ENCODE peak calls at places on chromosomes 2 and 18, in six cellular contexts. Z, S, L, Q, C and X are unnamed samples.

GRCh38 chr2:151551556-151551955 is 141.9 kb downstream of the RIF1 start:
- DNase-seq in C (no peak), L (no peak), Z (no peak), S (no peak), Q (no peak), X (no peak)

GRCh38 chr2:68809324-68810240 is 61.6 kb downstream of the BMP10 start:
- DNase-seq in Z (no peak), C (no peak), S (no peak), Q (no peak), L (no peak), X (no peak)

GRCh38 chr2:218954541-218955300 is 4.7 kb upstream of the CDK5R2 start:
- DNase-seq in S (no peak), Q (no peak), L (no peak), C (no peak), Z (no peak), X (no peak)

GRCh38 chr18:6785001-6785400 is 55.5 kb downstream of the ARHGAP28 start:
- DNase-seq in Q (no peak), L (no peak), S (no peak), C (no peak), Z (no peak), X (no peak)

GRCh38 chr2:73174941-73175662 is 27.3 kb upstream of the NOTO start:
- DNase-seq in L (no peak), C (peak), S (no peak), Z (no peak), Q (no peak), X (no peak)

GRCh38 chr2:23776021-23776420 is 150.9 kb downstream of the ATAD2B start:
- DNase-seq in S (no peak), Z (no peak), C (no peak), Q (no peak), L (no peak), X (no peak)

GRCh38 chr2:20635698-20636584 is 15.0 kb downstream of the HS1BP3 start:
- DNase-seq in S (no peak), Q (peak), Z (peak), L (peak), C (peak), X (no peak)

GRCh38 chr2:219027511-219028055 is 13.7 kb downstream of the CFAP65 start:
- DNase-seq in Z (no peak), L (no peak), C (no peak), S (no peak), Q (no peak), X (no peak)

GRCh38 chr2:143955416-143956075 is 564.4 kb downstream of the ZEB2 start:
- DNase-seq in Z (no peak), C (no peak), L (no peak), S (no peak), Q (no peak), X (no peak)

GRCh38 chr18:48607049-48607984 is 68.5 kb downstream of the CTIF start:
- DNase-seq in S (no peak), L (no peak), Q (no peak), C (no peak), Z (no peak), X (no peak)

GRCh38 chr2:101704046-101704466 is 6.5 kb downstream of the MAP4K4 start:
- DNase-seq in S (no peak), Q (peak), L (no peak), C (no peak), Z (no peak), X (no peak)

GRCh38 chr2:24708537-24709152 is 84.5 kb downstream of the PTRHD1 start:
- DNase-seq in Z (no peak), S (no peak), Q (no peak), C (no peak), L (no peak), X (no peak)

GRCh38 chr2:70247364-70248144 is 874 bp downstream of the TIA1 start:
- DNase-seq in S (no peak), L (no peak), Q (no peak), C (no peak), Z (no peak), X (no peak)

GRCh38 chr18:67731853-67732252 is 215.3 kb upstream of the DSEL start:
- DNase-seq in Z (no peak), S (no peak), Q (no peak), L (no peak), C (no peak), X (no peak)

GRCh38 chr2:215355801-215356200 is 43.9 kb downstream of the ATIC start:
- DNase-seq in Q (no peak), C (no peak), Z (no peak), L (no peak), S (no peak), X (no peak)

GRCh38 chr2:234558642-234559041 is 61.8 kb upstream of the ARL4C start:
- DNase-seq in C (no peak), Z (no peak), L (no peak), S (no peak), Q (no peak), X (no peak)

GRCh38 chr2:197461073-197461472 is 7.7 kb downstream of the COQ10B start:
- DNase-seq in Q (no peak), S (no peak), Z (no peak), C (no peak), L (no peak), X (no peak)

GRCh38 chr2:241901500-241902351 is 32.2 kb downstream of the RTP5 start:
- DNase-seq in Z (no peak), Q (no peak), L (peak), C (no peak), S (no peak), X (no peak)

GRCh38 chr18:80095414-80095813 is 13.6 kb upstream of the ADNP2 start:
- DNase-seq in S (no peak), C (no peak), L (no peak), Q (no peak), Z (no peak), X (no peak)

GRCh38 chr2:32627441-32627900 is 379 bp upstream of the TTC27 start:
- DNase-seq in Q (peak), C (no peak), L (peak), S (no peak), Z (no peak), X (no peak)

DNA sequence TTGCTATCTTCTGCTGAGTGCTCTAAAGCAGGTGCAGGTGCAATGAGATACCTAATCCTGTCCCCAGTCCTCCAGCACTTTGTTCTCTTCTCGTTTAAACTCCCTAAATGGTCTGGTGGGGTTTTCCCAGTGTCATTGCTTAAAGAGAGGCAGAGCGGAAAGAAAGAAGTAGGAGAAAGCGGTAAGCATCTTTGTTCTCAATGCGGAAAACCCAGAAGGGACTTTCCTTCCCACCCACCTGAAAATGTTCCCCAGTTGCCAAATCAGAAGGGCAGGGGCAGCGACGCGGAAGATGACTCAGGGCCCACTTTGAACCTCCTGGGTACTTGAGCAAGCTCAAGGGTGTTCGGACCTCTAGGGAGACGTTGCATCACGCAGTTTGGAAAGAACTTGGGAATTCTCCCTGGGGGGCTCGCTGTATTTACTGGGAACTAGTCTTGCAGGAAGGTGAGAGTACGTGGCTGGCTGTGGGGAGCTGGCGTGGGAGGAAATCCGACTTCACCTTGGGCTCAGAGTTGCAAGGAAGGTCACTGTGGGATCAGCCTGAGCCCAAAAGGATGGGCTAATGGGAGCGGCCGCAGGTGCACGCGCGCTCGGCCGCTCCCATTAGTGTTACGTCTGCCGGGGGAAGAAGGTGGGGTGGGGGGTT is 587 bp upstream of the SGPP2 start:
- DNase-seq in Z (no peak), C (no peak), S (no peak), L (peak), Q (no peak), X (peak)
- H3K4me3 ChIP-seq in Z (peak), C (no peak), S (no peak), L (peak), Q (peak), X (peak)

DNA sequence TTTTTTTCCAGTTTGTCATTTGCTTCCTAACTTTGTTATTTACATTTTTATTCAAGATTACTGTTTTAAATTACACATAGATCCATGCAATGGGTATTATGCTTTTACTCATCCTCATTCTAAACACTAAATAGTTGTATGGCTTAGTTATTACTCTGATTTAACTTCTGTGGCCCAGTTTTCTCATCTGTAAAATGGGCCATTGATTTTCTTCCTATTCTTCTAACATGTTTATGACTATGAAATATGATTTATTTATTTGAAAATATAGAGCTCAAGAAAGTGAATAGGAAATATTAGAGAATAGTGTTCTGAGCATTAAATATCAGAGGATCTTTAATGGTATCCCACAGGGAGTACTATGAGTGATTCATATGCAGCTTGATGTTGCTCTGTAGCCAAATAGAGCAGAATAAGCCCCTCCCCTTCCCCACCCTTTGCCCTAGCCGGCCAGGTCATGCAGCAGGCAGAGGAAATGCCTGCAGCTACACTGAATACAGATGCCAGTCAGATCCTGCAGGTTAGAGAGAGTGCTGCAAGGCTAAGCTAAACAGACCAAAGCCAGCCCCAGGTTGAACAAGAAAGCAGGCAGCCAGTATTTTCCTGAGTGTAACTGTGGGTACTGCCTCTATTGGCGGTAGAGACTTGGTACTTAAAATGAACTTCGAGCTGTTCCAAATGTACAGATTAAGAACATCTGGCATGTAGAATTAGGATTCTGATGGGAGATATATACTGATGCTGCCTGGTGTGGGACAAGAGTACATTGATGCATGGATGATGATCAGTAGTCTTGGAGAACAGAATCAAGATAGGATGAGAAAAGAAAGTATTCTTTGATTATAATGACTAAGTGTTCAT is 11.7 kb upstream of the ACYP2 start:
- DNase-seq in Z (peak), L (peak), Q (no peak), C (no peak), S (no peak), X (no peak)
- TF ChIP-seq POLR2AphosphoS5 in Z (no peak), L (no peak), Q (no peak), C (no peak), S (no peak), X (no peak)

GRCh38 chr2:86219896-86220295 is 20.6 kb downstream of the MRPL35 start:
- DNase-seq in Z (no peak), L (no peak), C (no peak), S (no peak), Q (no peak), X (no peak)
- H3K4me3 ChIP-seq in Z (no peak), L (no peak), C (no peak), S (no peak), Q (no peak), X (no peak)

DNA sequence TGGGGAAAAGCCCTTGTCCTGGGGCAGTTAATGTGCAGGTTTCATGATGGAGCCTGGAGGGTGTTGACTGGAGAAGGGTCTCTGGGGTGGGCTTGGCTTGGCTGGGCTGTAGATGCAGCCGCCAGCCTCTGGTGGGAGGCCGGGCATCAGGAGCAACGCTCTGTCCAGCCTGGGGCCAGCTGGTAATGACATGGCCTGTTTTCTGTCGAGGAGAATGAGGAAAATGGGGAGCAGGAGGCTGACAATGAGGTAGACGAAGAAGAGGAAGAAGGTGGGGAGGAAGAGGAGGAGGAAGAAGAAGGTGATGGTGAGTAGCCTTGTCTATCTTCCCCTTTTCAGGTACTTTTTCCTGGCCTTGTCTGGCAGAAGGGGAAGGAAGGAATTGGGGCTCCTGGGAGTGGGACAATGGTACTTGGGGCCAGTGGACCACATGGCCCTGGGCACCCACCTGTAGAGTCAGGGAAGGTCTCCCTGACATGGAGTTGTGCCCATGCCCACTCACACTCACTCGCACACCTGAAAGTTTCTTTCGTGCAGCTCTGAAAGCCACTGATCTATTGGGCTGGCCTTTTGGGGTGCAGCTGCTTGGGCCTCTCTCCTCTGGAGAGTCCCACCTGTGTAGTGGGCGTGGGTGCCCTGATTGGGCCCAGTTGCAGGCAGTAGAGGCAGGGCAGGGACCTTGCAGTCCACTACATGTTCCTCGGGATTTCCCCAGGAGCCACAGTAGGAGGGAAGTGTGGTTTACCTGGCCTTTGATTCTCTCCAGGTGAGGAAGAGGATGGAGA is 3.5 kb downstream of the PTMA start:
- DNase-seq in C (no peak), Q (no peak), S (no peak), Z (no peak), L (no peak), X (no peak)
- TF ChIP-seq POLR2AphosphoS5 in C (no peak), Q (no peak), S (no peak), Z (peak), L (peak), X (peak)

DNA sequence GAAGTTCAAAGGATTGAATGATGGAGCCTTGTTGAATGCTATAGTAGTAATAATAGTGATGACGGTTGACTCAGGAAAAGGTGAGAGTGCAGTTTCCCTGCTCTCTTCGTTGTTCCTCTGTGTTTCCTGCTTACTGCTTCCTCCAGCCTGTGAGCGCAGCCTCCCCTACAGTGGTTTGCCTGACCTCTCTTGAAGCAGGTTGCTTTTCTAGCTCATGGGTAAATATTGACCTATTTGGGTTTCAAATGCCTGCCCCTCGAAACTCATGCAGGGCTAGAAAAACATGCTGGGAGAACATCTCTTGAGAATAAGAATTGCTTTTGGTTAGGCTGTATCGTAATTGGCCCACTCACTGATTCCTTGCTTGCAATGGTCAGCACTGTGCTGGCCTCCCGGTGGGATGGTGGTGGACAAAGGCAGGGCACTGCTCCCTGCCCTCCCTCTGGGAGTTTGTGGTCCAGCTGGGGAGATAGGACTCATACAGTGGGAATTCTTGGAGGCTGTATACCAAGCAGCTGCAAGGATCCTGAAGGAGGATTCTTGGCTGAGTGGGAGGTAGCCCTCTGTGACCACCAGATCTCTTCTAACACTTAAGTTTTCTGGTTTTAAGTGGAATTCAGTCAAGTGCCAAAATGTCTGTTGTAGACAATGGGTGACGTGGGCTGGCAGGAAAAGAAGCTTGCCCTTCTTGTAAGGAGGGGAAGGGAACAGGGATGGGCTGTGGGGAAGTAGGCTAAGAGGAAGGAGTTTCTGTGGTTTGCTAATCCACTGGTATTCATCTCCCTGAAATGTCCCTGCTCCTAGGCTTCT is 5.4 kb upstream of the RNF181 start:
- DNase-seq in C (no peak), S (no peak), L (no peak), Q (no peak), Z (no peak), X (no peak)
- H3K4me3 ChIP-seq in C (no peak), S (no peak), L (no peak), Q (no peak), Z (no peak), X (no peak)

GRCh38 chr2:108923736-108924443 is 65.1 kb downstream of the EDAR start:
- DNase-seq in Q (peak), Z (no peak), L (no peak), S (no peak), C (no peak), X (no peak)

GRCh38 chr2:108925286-108925685 is 63.7 kb downstream of the EDAR start:
- DNase-seq in C (no peak), Q (peak), Z (no peak), L (no peak), S (no peak), X (no peak)

GRCh38 chr2:108923019-108923700 is 65.9 kb downstream of the EDAR start:
- DNase-seq in S (no peak), L (no peak), Q (peak), C (no peak), Z (peak), X (no peak)

GRCh38 chr2:108925735-108926134 is 63.3 kb downstream of the EDAR start:
- DNase-seq in L (no peak), Q (peak), C (no peak), Z (no peak), S (no peak), X (no peak)

GRCh38 chr2:108924444-108925251 is 64.4 kb downstream of the EDAR start:
- DNase-seq in C (no peak), S (no peak), L (no peak), Q (peak), Z (no peak), X (no peak)
- TF ChIP-seq POLR2AphosphoS5 in C (no peak), S (no peak), L (no peak), Q (no peak), Z (no peak), X (no peak)

GRCh38 chr2:3289526-3289925 is 88.1 kb downstream of the EIPR1 start:
- DNase-seq in C (no peak), S (no peak), Q (peak), Z (no peak), L (no peak), X (no peak)
- H3K4me3 ChIP-seq in C (no peak), S (no peak), Q (no peak), Z (no peak), L (no peak), X (no peak)

GRCh38 chr2:109720379-109721116 is 73.6 kb upstream of the RGPD5 start:
- DNase-seq in Z (no peak), L (no peak), C (no peak), Q (no peak), S (no peak), X (no peak)

GRCh38 chr2:109719871-109720270 is 74.2 kb upstream of the RGPD5 start:
- DNase-seq in Z (no peak), Q (no peak), L (no peak), C (no peak), S (no peak), X (no peak)

GRCh38 chr2:109721626-109722025 is 72.5 kb upstream of the RGPD5 start:
- DNase-seq in S (no peak), L (no peak), Q (no peak), C (no peak), Z (no peak), X (no peak)

GRCh38 chr2:109722026-109722425 is 72.1 kb upstream of the RGPD5 start:
- DNase-seq in Z (no peak), S (no peak), L (no peak), C (no peak), Q (no peak), X (no peak)

DNA sequence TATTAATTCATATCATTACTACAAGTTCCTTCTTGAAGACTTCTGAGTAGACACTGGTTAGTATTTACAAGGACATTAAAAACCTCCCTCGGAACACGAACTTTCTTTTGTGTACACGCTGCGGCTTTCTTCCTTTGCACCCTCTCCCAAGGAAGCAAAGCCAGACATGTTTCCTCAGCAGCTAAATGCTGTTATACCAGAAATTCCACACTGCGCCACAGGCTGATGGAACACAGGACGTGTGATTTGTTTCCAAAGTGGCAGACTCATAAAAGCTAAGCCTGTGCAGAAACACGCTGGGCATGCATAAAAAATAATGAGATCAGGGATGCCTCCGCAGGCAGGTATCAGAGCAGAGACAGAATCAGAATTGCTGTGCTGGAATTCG is 73.0 kb upstream of the RGPD5 start:
- DNase-seq in C (no peak), Q (no peak), S (no peak), Z (no peak), L (no peak), X (no peak)
- TF ChIP-seq POLR2AphosphoS5 in C (no peak), Q (no peak), S (no peak), Z (no peak), L (no peak), X (no peak)